ENCODE peak calls at places on chromosomes 16 and 17, in five cellular contexts. H is esophagus muscularis mucosa, Y is iPS DF 6.9, V is non-pigmented ciliary epithelial cell, Q is GM12865. N is an unnamed sample.

GRCh38 chr17:81512984-81513668 is 527 bp upstream of the ACTG1 start:
- DNase-seq in Y (no peak), H (peak), V (no peak), Q (peak), N (peak)

GRCh38 chr17:45305532-45306087 is 11.2 kb downstream of the MAP3K14 start:
- DNase-seq in H (no peak), V (no peak), Q (no peak), Y (no peak), N (no peak)

GRCh38 chr16:85350973-85351372 is 238.7 kb upstream of the CIBAR2 start:
- DNase-seq in Y (no peak), V (peak), Q (no peak), H (no peak), N (no peak)

GRCh38 chr16:77531741-77532140 is 96.9 kb upstream of the ADAMTS18 start:
- DNase-seq in Q (no peak), H (peak), Y (no peak), V (peak), N (no peak)

GRCh38 chr17:74736423-74737298 is at the start of gene RAB37:
- DNase-seq in Y (no peak), Q (peak), H (no peak), V (no peak), N (peak)

GRCh38 chr16:2121853-2122252 is 13.8 kb downstream of the PKD1 start:
- DNase-seq in H (no peak), Q (no peak), Y (no peak), V (no peak), N (no peak)

GRCh38 chr17:63534078-63534570 is 11.0 kb downstream of the KCNH6 start:
- DNase-seq in H (no peak), V (no peak), Q (no peak), Y (no peak), N (no peak)

GRCh38 chr17:4033751-4034251 is 69.6 kb upstream of the ATP2A3 start:
- DNase-seq in Q (no peak), V (no peak), H (no peak), Y (no peak), N (no peak)

GRCh38 chr17:79654350-79654959 is 43.6 kb upstream of the RBFOX3 start:
- DNase-seq in H (peak), Q (no peak), Y (no peak), V (no peak), N (no peak)

GRCh38 chr17:45147102-45147580 is 1.1 kb upstream of the HEXIM1 start:
- DNase-seq in H (no peak), V (no peak), Y (no peak), Q (peak), N (peak)

GRCh38 chr17:41976142-41976768 is 9.7 kb downstream of the CNP start:
- DNase-seq in V (no peak), Q (peak), H (no peak), Y (no peak), N (no peak)

GRCh38 chr17:77383613-77384608 is 243.1 kb downstream of the SEC14L1 start:
- DNase-seq in V (no peak), Q (no peak), Y (no peak), H (no peak), N (no peak)

GRCh38 chr17:45371414-45372324 is 54.8 kb upstream of the MAP3K14 start:
- DNase-seq in V (peak), H (peak), Y (peak), Q (no peak), N (no peak)

N was measured in OCI-LY7.